ENCODE peak calls at places on chromosomes 11 and 22, in four cellular contexts. W is HCT116, S is HepG2, N is K562. X is an unnamed sample.

GRCh38 chr11:29343465-29344333 is 673.1 kb downstream of the KCNA4 start:
- DNase-seq in W (peak), S (peak), N (peak), X (peak)

GRCh38 chr11:77046060-77046501 is 11.9 kb downstream of the B3GNT6 start:
- DNase-seq in W (peak), S (no peak), N (peak), X (no peak)

GRCh38 chr11:44578279-44578678 is 12.8 kb downstream of the CD82 start:
- DNase-seq in W (no peak), S (no peak), N (no peak), X (no peak)

GRCh38 chr11:116255234-116255953 is 517.4 kb downstream of the BUD13 start:
- DNase-seq in W (no peak), S (no peak), N (no peak), X (no peak)

GRCh38 chr22:37696657-37697539 is at the start of gene TRIOBP:
- DNase-seq in W (peak), S (no peak), N (peak), X (no peak)

GRCh38 chr22:17120281-17120680 is 879 bp downstream of the TMEM121B start:
- DNase-seq in W (no peak), S (no peak), N (peak), X (no peak)

GRCh38 chr22:43014062-43014875 is 680 bp downstream of the PACSIN2 start:
- DNase-seq in W (no peak), S (peak), N (peak), X (no peak)

GRCh38 chr11:57638005-57638760 is 11.5 kb downstream of the YPEL4 start:
- DNase-seq in W (no peak), S (peak), N (no peak), X (no peak)

GRCh38 chr22:36775589-36775965 is 342 bp downstream of the IFT27 start:
- DNase-seq in W (no peak), S (no peak), N (no peak), X (no peak)

GRCh38 chr11:118845369-118845768 is 38.3 kb upstream of the CXCR5 start:
- DNase-seq in W (no peak), S (no peak), N (peak), X (no peak)

GRCh38 chr11:61718613-61719302 is 33.7 kb upstream of the MYRF start:
- DNase-seq in W (no peak), S (no peak), N (peak), X (no peak)

GRCh38 chr11:12029738-12030363 is 21.4 kb upstream of the DKK3 start:
- DNase-seq in W (peak), S (peak), N (no peak), X (peak)

GRCh38 chr11:45333506-45333971 is 47.4 kb upstream of the SYT13 start:
- DNase-seq in W (peak), S (peak), N (peak), X (no peak)

GRCh38 chr22:36737776-36738175 is 34.2 kb upstream of the CACNG2 start:
- DNase-seq in W (no peak), S (no peak), N (no peak), X (no peak)

GRCh38 chr11:75802913-75803820 is 11.8 kb upstream of the UVRAG start:
- DNase-seq in W (peak), S (peak), N (peak), X (peak)

GRCh38 chr11:105144887-105145286 is 5.3 kb upstream of the CARD18 start:
- DNase-seq in W (peak), S (peak), N (no peak), X (peak)

GRCh38 chr22:29268511-29269229 is 602 bp downstream of the EWSR1 start:
- DNase-seq in W (peak), S (peak), N (peak), X (no peak)

GRCh38 chr11:118531597-118532084 is 649 bp downstream of the TMEM25 start:
- DNase-seq in W (no peak), S (peak), N (no peak), X (no peak)

GRCh38 chr11:67583319-67584204 is at the start of gene GSTP1:
- DNase-seq in W (peak), S (no peak), N (peak), X (no peak)
- TF ChIP-seq REST in W (no peak), S (no peak), N (no peak), X (no peak)

GRCh38 chr11:120336641-120337132 is 474 bp downstream of the ARHGEF12 start:
- DNase-seq in W (no peak), S (no peak), N (peak), X (no peak)

GRCh38 chr11:120335596-120335927 is 651 bp upstream of the ARHGEF12 start:
- DNase-seq in W (no peak), S (no peak), N (no peak), X (no peak)

GRCh38 chr11:120335928-120336640 is at the start of gene ARHGEF12:
- DNase-seq in W (peak), S (peak), N (peak), X (no peak)

GRCh38 chr11:120337896-120338840 is 2.0 kb downstream of the ARHGEF12 start:
- DNase-seq in W (no peak), S (peak), N (no peak), X (no peak)

GRCh38 chr11:120337133-120337895 is 1.1 kb downstream of the ARHGEF12 start:
- DNase-seq in W (no peak), S (peak), N (no peak), X (no peak)
- TF ChIP-seq TCF7L2 in W (no peak), S (no peak), N (no peak), X (no peak)

GRCh38 chr11:28108909-28109308 is 721 bp downstream of the METTL15 start:
- DNase-seq in W (no peak), S (no peak), N (no peak), X (no peak)

GRCh38 chr11:28107331-28107725 is 628 bp downstream of the KIF18A start:
- DNase-seq in W (no peak), S (peak), N (no peak), X (peak)

GRCh38 chr11:28105869-28106268 is 2.1 kb downstream of the KIF18A start:
- DNase-seq in W (no peak), S (no peak), N (no peak), X (peak)

GRCh38 chr11:28106351-28107043 is 1.5 kb downstream of the KIF18A start:
- DNase-seq in W (no peak), S (no peak), N (no peak), X (no peak)

GRCh38 chr11:28107726-28108618 is at the start of the genes KIF18A and METTL15:
- DNase-seq in W (peak), S (peak), N (peak), X (peak)
- TF ChIP-seq REST in W (no peak), S (peak), N (no peak), X (no peak)

DNA sequence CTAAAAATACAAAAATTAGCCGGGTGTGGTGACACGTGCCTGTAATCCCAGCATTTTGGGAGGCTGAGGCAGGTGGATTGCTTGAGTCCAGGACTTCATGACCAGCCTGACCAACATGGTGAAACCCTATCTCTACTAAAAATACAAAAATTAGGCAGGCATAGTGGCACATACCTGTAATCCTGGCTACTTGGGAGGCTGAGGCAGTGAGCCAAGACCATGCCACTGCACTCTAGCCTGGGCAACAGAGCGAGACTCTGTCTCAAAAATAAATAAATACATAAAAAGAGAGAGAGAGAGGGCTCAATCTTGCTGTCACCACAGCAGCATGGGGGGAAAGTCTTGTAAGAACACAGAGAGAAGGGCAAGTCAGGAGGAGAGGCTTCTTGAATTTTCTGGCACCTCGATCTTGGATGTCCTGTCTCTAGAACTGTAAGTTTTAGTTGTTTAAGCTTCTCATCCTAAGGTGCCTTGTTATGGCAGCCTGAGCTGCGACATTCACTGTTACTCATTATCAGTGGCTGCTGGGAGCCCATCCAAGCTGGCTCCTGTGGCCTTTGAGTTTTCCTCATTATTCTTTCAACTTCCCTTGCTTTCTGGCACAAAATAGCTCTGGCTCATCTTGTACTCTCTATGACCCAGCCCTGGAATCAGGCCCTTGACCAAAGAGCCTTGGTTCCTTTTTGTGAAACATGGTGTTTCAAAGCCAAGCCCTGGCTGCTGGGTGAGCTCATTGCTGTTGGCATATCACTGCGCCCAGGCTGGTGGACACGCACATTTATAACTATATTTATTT is 8.0 kb upstream of the PSMC3 start:
- DNase-seq in W (no peak), S (no peak), N (no peak), X (no peak)
- TF ChIP-seq TCF7L2 in W (no peak), S (no peak), N (no peak), X (no peak)

GRCh38 chr11:120746395-120746794 is 234.8 kb downstream of the GRIK4 start:
- DNase-seq in W (no peak), S (no peak), N (no peak), X (no peak)
- TF ChIP-seq REST in W (peak), S (peak), N (no peak), X (peak)

GRCh38 chr22:21714784-21715183 is 20.8 kb downstream of the YPEL1 start:
- DNase-seq in W (no peak), S (no peak), N (no peak), X (no peak)

GRCh38 chr22:21713428-21714058 is 22.1 kb downstream of the YPEL1 start:
- DNase-seq in W (no peak), S (no peak), N (no peak), X (no peak)

GRCh38 chr22:21711851-21712250 is 23.7 kb downstream of the YPEL1 start:
- DNase-seq in W (no peak), S (no peak), N (no peak), X (no peak)

GRCh38 chr22:21714059-21714770 is 21.4 kb downstream of the YPEL1 start:
- DNase-seq in W (no peak), S (no peak), N (peak), X (no peak)

GRCh38 chr22:21712751-21713427 is 22.7 kb downstream of the YPEL1 start:
- DNase-seq in W (peak), S (peak), N (peak), X (peak)
- TF ChIP-seq TCF7L2 in W (no peak), S (no peak), N (no peak), X (no peak)

GRCh38 chr11:120900642-120901041 is 123.3 kb upstream of the TBCEL start:
- DNase-seq in W (no peak), S (no peak), N (no peak), X (no peak)
- TF ChIP-seq REST in W (peak), S (peak), N (no peak), X (peak)

GRCh38 chr11:1820463-1821325 is 14.1 kb upstream of the SYT8 start:
- DNase-seq in W (no peak), S (no peak), N (no peak), X (no peak)
- TF ChIP-seq TCF7L2 in W (no peak), S (no peak), N (no peak), X (no peak)

X was measured in Panc1.